ENCODE peak calls at places on chromosome 18, in four cellular contexts. One of them, this sample, is unnamed.

GRCh38 chr18:45588284-45588683 is 27.0 kb upstream of the SLC14A2 start:
- DNase-seq in GM12878: no peak
- DNase-seq in H1: no peak
- DNase-seq in HepG2: no peak
- DNase-seq in this sample: no peak

GRCh38 chr18:59114160-59114559 is 25.5 kb upstream of the SEC11C start:
- DNase-seq in HepG2: no peak
- DNase-seq in H1: no peak
- DNase-seq in GM12878: no peak
- DNase-seq in this sample: no peak

GRCh38 chr18:9782073-9782857 is 74.2 kb downstream of the RAB31 start:
- DNase-seq in H1: peak; percentile 35
- DNase-seq in HepG2: no peak
- DNase-seq in GM12878: no peak
- DNase-seq in this sample: no peak

GRCh38 chr18:22324191-22325131 is 93.3 kb downstream of the CTAGE1 start:
- DNase-seq in H1: peak; percentile 67
- DNase-seq in HepG2: no peak
- DNase-seq in GM12878: no peak
- DNase-seq in this sample: no peak

GRCh38 chr18:29960539-29960938 is 1082.0 kb downstream of the DSC3 start:
- DNase-seq in HepG2: no peak
- DNase-seq in GM12878: no peak
- DNase-seq in H1: no peak
- DNase-seq in this sample: no peak

GRCh38 chr18:12858961-12859360 is 25.1 kb downstream of the PTPN2 start:
- DNase-seq in HepG2: no peak
- DNase-seq in H1: no peak
- DNase-seq in GM12878: no peak
- DNase-seq in this sample: no peak

GRCh38 chr18:13800505-13801259 is 23.3 kb upstream of the MC5R start:
- DNase-seq in HepG2: peak; percentile 49
- DNase-seq in GM12878: no peak
- DNase-seq in H1: peak; percentile 75
- DNase-seq in this sample: peak; percentile 76

GRCh38 chr18:22194151-22194598 is 24.8 kb downstream of the GATA6 start:
- DNase-seq in HepG2: peak; percentile 96
- DNase-seq in GM12878: no peak
- DNase-seq in H1: no peak
- DNase-seq in this sample: no peak

GRCh38 chr18:69969491-69969890 is 21.8 kb upstream of the CD226 start:
- DNase-seq in HepG2: no peak
- DNase-seq in H1: no peak
- DNase-seq in GM12878: no peak
- DNase-seq in this sample: no peak

GRCh38 chr18:22378672-22379282 is 38.9 kb downstream of the CTAGE1 start:
- DNase-seq in GM12878: no peak
- DNase-seq in HepG2: peak; percentile 25
- DNase-seq in H1: no peak
- DNase-seq in this sample: peak; percentile 22

GRCh38 chr18:45628979-45629958 is 14.0 kb downstream of the SLC14A2 start:
- DNase-seq in H1: no peak
- DNase-seq in HepG2: no peak
- DNase-seq in GM12878: no peak
- DNase-seq in this sample: no peak

GRCh38 chr18:31555971-31556747 is 35.5 kb upstream of the TTR start:
- DNase-seq in GM12878: peak; percentile 39
- DNase-seq in HepG2: peak; percentile 58
- DNase-seq in H1: no peak
- DNase-seq in this sample: peak; percentile 44

GRCh38 chr18:36187826-36188721 is 777 bp downstream of the MOCOS start:
- DNase-seq in GM12878: no peak
- DNase-seq in H1: peak; percentile 87
- DNase-seq in HepG2: peak; percentile 52
- DNase-seq in this sample: no peak

GRCh38 chr18:21851327-21851961 is 110.9 kb downstream of the MIB1 start:
- DNase-seq in GM12878: no peak
- DNase-seq in HepG2: no peak
- DNase-seq in H1: no peak
- DNase-seq in this sample: peak; percentile 23

GRCh38 chr18:1037766-1038165 is 133.1 kb downstream of the ADCYAP1 start:
- DNase-seq in GM12878: no peak
- DNase-seq in H1: no peak
- DNase-seq in HepG2: no peak
- DNase-seq in this sample: no peak

GRCh38 chr18:369224-370010 is 101.6 kb upstream of the THOC1 start:
- DNase-seq in H1: no peak
- DNase-seq in GM12878: no peak
- DNase-seq in HepG2: no peak
- DNase-seq in this sample: no peak

GRCh38 chr18:36035253-36035652 is 32.1 kb downstream of the RPRD1A start:
- DNase-seq in H1: no peak
- DNase-seq in GM12878: no peak
- DNase-seq in HepG2: no peak
- DNase-seq in this sample: peak; percentile 53

GRCh38 chr18:11251229-11251890 is 102.0 kb upstream of the PIEZO2 start:
- DNase-seq in H1: no peak
- DNase-seq in GM12878: no peak
- DNase-seq in HepG2: no peak
- DNase-seq in this sample: no peak

GRCh38 chr18:11666831-11667230 is 22.2 kb upstream of the GNAL start:
- DNase-seq in HepG2: no peak
- DNase-seq in H1: no peak
- DNase-seq in GM12878: no peak
- DNase-seq in this sample: no peak

GRCh38 chr18:76721207-76721996 is 101.0 kb upstream of the ZNF236 start:
- DNase-seq in H1: no peak
- DNase-seq in HepG2: no peak
- DNase-seq in GM12878: no peak
- DNase-seq in this sample: no peak

GRCh38 chr18:63775166-63775730 is at the start of gene SERPINB7:
- DNase-seq in H1: no peak
- DNase-seq in HepG2: no peak
- DNase-seq in GM12878: no peak
- DNase-seq in this sample: no peak

GRCh38 chr18:56900195-56901094 is 246.4 kb upstream of the BOD1L2 start:
- DNase-seq in H1: no peak
- DNase-seq in GM12878: no peak
- DNase-seq in HepG2: no peak
- DNase-seq in this sample: no peak

GRCh38 chr18:35117951-35118411 is 76.8 kb downstream of the MAPRE2 start:
- DNase-seq in HepG2: no peak
- DNase-seq in H1: no peak
- DNase-seq in GM12878: no peak
- DNase-seq in this sample: no peak

GRCh38 chr18:32769242-32770180 is 3.3 kb downstream of the KLHL14 start:
- DNase-seq in HepG2: peak; percentile 82
- DNase-seq in H1: peak; percentile 75
- DNase-seq in GM12878: no peak
- DNase-seq in this sample: peak; percentile 48

GRCh38 chr18:9736942-9737813 is 29.1 kb downstream of the RAB31 start:
- DNase-seq in H1: no peak
- DNase-seq in GM12878: no peak
- DNase-seq in HepG2: no peak
- DNase-seq in this sample: peak; percentile 55

GRCh38 chr18:67597759-67598158 is 81.2 kb upstream of the DSEL start:
- DNase-seq in H1: no peak
- DNase-seq in HepG2: no peak
- DNase-seq in GM12878: no peak
- DNase-seq in this sample: no peak

GRCh38 chr18:67596003-67596402 is 79.5 kb upstream of the DSEL start:
- DNase-seq in HepG2: no peak
- DNase-seq in H1: no peak
- DNase-seq in GM12878: no peak
- DNase-seq in this sample: no peak

GRCh38 chr18:67600181-67600631 is 83.7 kb upstream of the DSEL start:
- DNase-seq in HepG2: no peak
- DNase-seq in GM12878: no peak
- DNase-seq in H1: no peak
- DNase-seq in this sample: peak; percentile 60

GRCh38 chr18:67599277-67599676 is 82.8 kb upstream of the DSEL start:
- DNase-seq in HepG2: no peak
- DNase-seq in H1: no peak
- DNase-seq in GM12878: no peak
- DNase-seq in this sample: peak; percentile 57

GRCh38 chr18:67600781-67601180 is 84.3 kb upstream of the DSEL start:
- DNase-seq in H1: no peak
- DNase-seq in HepG2: no peak
- DNase-seq in GM12878: no peak
- DNase-seq in this sample: no peak
- TF ChIP-seq TCF12 in H1: no peak
- TF ChIP-seq TCF12 in HepG2: no peak
- TF ChIP-seq TCF12 in GM12878: no peak
- TF ChIP-seq TCF12 in this sample: no peak

DNA sequence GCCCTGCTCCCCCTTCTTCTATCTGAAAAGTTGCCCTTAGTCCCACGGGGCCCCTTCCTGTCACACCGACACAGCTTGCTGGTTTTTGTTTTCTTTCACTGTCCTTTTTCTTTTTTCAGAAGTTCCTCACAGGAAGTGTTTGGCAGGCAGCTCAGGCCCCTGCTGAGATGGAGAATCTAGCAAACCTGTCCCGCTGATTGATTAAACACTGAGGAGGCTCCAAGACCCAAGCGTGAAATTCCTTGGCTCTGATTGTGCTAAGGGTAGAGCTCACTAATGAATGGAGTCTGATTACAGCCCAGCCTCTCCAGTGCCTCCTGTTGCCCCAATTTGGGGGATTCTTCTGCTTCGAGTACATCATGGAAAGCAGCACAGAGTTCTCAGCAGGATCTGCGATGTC is 365.9 kb upstream of the MEX3C start:
- DNase-seq in H1: no peak
- DNase-seq in GM12878: no peak
- DNase-seq in HepG2: no peak
- DNase-seq in this sample: no peak
- TF ChIP-seq RFX5 in H1: no peak
- TF ChIP-seq RFX5 in GM12878: no peak
- TF ChIP-seq RFX5 in HepG2: no peak
- TF ChIP-seq RFX5 in this sample: no peak

GRCh38 chr18:48750485-48751175 is 200.1 kb downstream of the SMAD7 start:
- DNase-seq in GM12878: no peak
- DNase-seq in HepG2: no peak
- DNase-seq in H1: no peak
- DNase-seq in this sample: no peak
- TF ChIP-seq TCF12 in GM12878: no peak
- TF ChIP-seq TCF12 in HepG2: no peak
- TF ChIP-seq TCF12 in H1: no peak
- TF ChIP-seq TCF12 in this sample: no peak

DNA sequence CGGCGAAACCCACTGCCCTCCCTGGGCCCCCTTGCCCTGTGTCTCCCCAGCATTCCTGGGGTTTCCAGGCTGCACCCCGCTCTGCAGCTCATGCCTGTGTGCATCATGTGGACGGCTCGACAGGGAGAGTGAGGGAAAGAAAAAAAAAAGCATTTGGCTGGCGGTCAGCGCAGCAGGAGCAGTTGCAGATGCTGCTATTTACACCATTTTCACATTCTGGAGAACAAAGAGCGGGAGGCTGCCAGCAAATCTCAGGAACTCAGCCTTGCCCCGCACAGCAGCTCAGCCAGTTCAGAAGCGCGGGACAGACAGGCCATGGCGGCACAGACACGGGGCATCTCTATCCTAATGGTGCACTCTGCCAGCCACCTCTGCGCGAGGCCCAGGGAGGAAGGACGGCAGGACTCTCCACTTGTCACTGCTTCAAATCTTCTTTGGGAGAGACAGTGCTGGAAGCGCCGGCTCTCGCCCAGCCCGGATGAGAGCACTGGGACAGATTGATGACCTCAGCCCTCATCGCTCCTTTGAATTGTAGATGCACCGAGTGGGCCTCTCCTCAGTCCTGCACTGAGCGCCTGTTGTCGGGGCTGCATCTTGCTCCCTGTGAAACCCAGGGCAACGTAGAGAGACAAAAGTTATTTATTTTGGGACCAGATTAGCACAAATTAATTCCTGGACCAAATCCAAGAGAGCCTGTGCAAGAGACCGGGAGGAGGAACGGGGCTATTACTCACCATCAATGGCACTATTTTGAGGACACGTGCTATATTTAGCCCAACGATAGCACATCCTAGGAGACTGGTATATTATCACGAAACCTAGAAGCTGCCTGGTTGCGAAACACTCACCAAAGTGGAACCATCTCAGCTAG is 211.3 kb upstream of the SMIM21 start:
- DNase-seq in GM12878: no peak
- DNase-seq in HepG2: no peak
- DNase-seq in H1: peak; percentile 53
- DNase-seq in this sample: no peak
- TF ChIP-seq RFX5 in GM12878: no peak
- TF ChIP-seq RFX5 in HepG2: no peak
- TF ChIP-seq RFX5 in H1: no peak
- TF ChIP-seq RFX5 in this sample: no peak

GRCh38 chr18:60411715-60412114 is 39.1 kb upstream of the MC4R start:
- DNase-seq in HepG2: no peak
- DNase-seq in H1: no peak
- DNase-seq in GM12878: no peak
- DNase-seq in this sample: no peak
- TF ChIP-seq TCF12 in HepG2: no peak
- TF ChIP-seq TCF12 in H1: no peak
- TF ChIP-seq TCF12 in GM12878: no peak
- TF ChIP-seq TCF12 in this sample: no peak

GRCh38 chr18:24397131-24397693 is 412 bp downstream of the OSBPL1A start:
- DNase-seq in GM12878: no peak
- DNase-seq in H1: no peak
- DNase-seq in HepG2: no peak
- DNase-seq in this sample: peak; percentile 60
- TF ChIP-seq RFX5 in GM12878: no peak
- TF ChIP-seq RFX5 in H1: no peak
- TF ChIP-seq RFX5 in HepG2: no peak
- TF ChIP-seq RFX5 in this sample: no peak